ENCODE peak calls at places on chromosomes 5 and 9, in four cellular contexts. M is NCI-H1048; E is central memory CD8-positive, alpha-beta T cell; I is activated T-cell treated with anti-CD3 and anti-CD28 coated beads, Interleukin-2, amount 50 U/mL, for 4 hours. X is an unnamed sample.

GRCh38 chr5:14347522-14347921 is 204.4 kb downstream of the TRIO start:
- DNase-seq in M (no peak), E (no peak), I (no peak), X (no peak)

GRCh38 chr9:136144450-136144849 is 25.8 kb upstream of the TMEM250 start:
- DNase-seq in M (no peak), E (no peak), I (no peak), X (no peak)

GRCh38 chr5:90093931-90094485 is 315.5 kb downstream of the CETN3 start:
- DNase-seq in M (no peak), E (no peak), I (no peak), X (no peak)

GRCh38 chr5:11719888-11720481 is 184.3 kb downstream of the CTNND2 start:
- DNase-seq in M (peak), E (no peak), I (no peak), X (no peak)

GRCh38 chr9:109986423-109987055 is 206.5 kb downstream of the PALM2AKAP2 start:
- DNase-seq in M (no peak), E (no peak), I (no peak), X (no peak)

GRCh38 chr9:31807574-31808256 is 576.7 kb upstream of the ACO1 start:
- DNase-seq in M (no peak), E (no peak), I (no peak), X (no peak)

GRCh38 chr5:14284366-14285148 is 141.4 kb downstream of the TRIO start:
- DNase-seq in M (no peak), E (no peak), I (no peak), X (no peak)

GRCh38 chr9:108058137-108058779 is 568.7 kb upstream of the KLF4 start:
- DNase-seq in M (no peak), E (no peak), I (no peak), X (no peak)

GRCh38 chr5:170283296-170283695 is 14.3 kb downstream of the LCP2 start:
- DNase-seq in M (no peak), E (no peak), I (no peak), X (no peak)

GRCh38 chr9:81825831-81826540 is 102.2 kb upstream of the SPATA31D4 start:
- DNase-seq in M (no peak), E (no peak), I (no peak), X (no peak)